ENCODE peak calls at places on chromosome 5, in eight cellular contexts. E is AG09319; J is CD8-positive, alpha-beta T cell; N is PC-3; S is OCI-LY7; T is thyroid gland; H is colonic mucosa; R is choroid plexus epithelial cell. V is an unnamed sample.

GRCh38 chr5:106476630-106477029 is 1194.1 kb downstream of the EFNA5 start:
- DNase-seq in E (no peak), R (no peak), J (no peak), N (no peak), T (no peak), S (no peak), H (no peak), V (no peak)

GRCh38 chr5:139446956-139447779 is 7.8 kb upstream of the DNAJC18 start:
- DNase-seq in S (no peak), E (no peak), N (peak; percentile 4), J (no peak), T (no peak), H (no peak), R (no peak), V (no peak)

GRCh38 chr5:91499943-91500531 is 116.9 kb upstream of the ARRDC3 start:
- DNase-seq in E (peak; percentile 15), R (peak; percentile 80), T (no peak), N (peak; percentile 82), J (no peak), H (no peak), S (peak; percentile 47), V (no peak)

GRCh38 chr5:181114844-181115778 is 15.9 kb downstream of the OR2V1 start:
- DNase-seq in T (peak; percentile 77), J (no peak), E (no peak), R (peak; percentile 39), S (no peak), H (no peak), N (peak; percentile 82), V (no peak)

GRCh38 chr5:61653802-61654580 is 321.9 kb downstream of the ZSWIM6 start:
- DNase-seq in H (no peak), S (no peak), J (no peak), R (no peak), T (no peak), E (no peak), N (no peak), V (no peak)

GRCh38 chr5:150469718-150470470 is 20.4 kb upstream of the RPS14 start:
- DNase-seq in E (peak; percentile 83), J (no peak), N (peak; percentile 89), S (no peak), H (no peak), T (no peak), R (peak; percentile 98), V (no peak)

GRCh38 chr5:1118738-1119137 is 6.9 kb upstream of the SLC12A7 start:
- DNase-seq in E (no peak), S (no peak), R (no peak), J (no peak), H (peak; percentile 84), N (no peak), T (peak; percentile 51), V (no peak)

GRCh38 chr5:125338804-125339203 is 592.4 kb upstream of the ZNF608 start:
- DNase-seq in H (no peak), N (no peak), J (no peak), E (no peak), R (no peak), T (no peak), S (no peak), V (no peak)

GRCh38 chr5:6472792-6473191 is 24.1 kb downstream of the UBE2QL1 start:
- DNase-seq in T (no peak), R (no peak), E (no peak), N (peak; percentile 94), H (no peak), J (no peak), S (no peak), V (no peak)

GRCh38 chr5:1108008-1108864 is 3.6 kb downstream of the SLC12A7 start:
- DNase-seq in S (no peak), J (no peak), T (no peak), R (no peak), N (no peak), H (no peak), E (no peak), V (no peak)

GRCh38 chr5:154251529-154251928 is 61.0 kb downstream of the GALNT10 start:
- DNase-seq in E (no peak), J (no peak), R (no peak), N (no peak), T (no peak), H (no peak), S (no peak), V (no peak)

GRCh38 chr5:161757223-161757622 is 71.7 kb downstream of the GABRA6 start:
- DNase-seq in S (no peak), H (no peak), E (no peak), N (no peak), R (no peak), J (no peak), T (no peak), V (no peak)

GRCh38 chr5:132788990-132789886 is 12.2 kb upstream of the SEPTIN8 start:
- DNase-seq in R (no peak), E (no peak), S (no peak), T (no peak), H (no peak), N (no peak), J (no peak), V (no peak)

GRCh38 chr5:93162201-93162654 is 418.8 kb downstream of the NR2F1-AS1 start:
- DNase-seq in N (peak; percentile 51), R (peak; percentile 39), E (no peak), S (no peak), T (no peak), H (no peak), J (no peak), V (no peak)

GRCh38 chr5:16461026-16461425 is 4.6 kb downstream of the ZNF622 start:
- DNase-seq in S (no peak), J (no peak), E (no peak), N (no peak), T (no peak), R (peak; percentile 91), H (no peak), V (no peak)

GRCh38 chr5:157612071-157612476 is 36.5 kb upstream of the ADAM19 start:
- DNase-seq in T (no peak), E (no peak), N (no peak), J (no peak), H (no peak), S (no peak), R (no peak), V (no peak)

GRCh38 chr5:177373806-177374205 is 10.4 kb upstream of the SLC34A1 start:
- DNase-seq in R (no peak), T (no peak), J (no peak), S (no peak), E (no peak), H (no peak), N (no peak), V (no peak)

GRCh38 chr5:867300-867699 is 16.5 kb upstream of the ZDHHC11 start:
- DNase-seq in R (no peak), H (no peak), N (no peak), S (no peak), T (no peak), E (no peak), J (no peak), V (no peak)

GRCh38 chr5:168578006-168578405 is 1.2 kb downstream of the PANK3 start:
- DNase-seq in E (no peak), R (peak; percentile 53), H (no peak), T (no peak), S (peak; percentile 5), J (no peak), N (peak; percentile 38), V (no peak)

GRCh38 chr5:33891731-33892418 is at the start of gene ADAMTS12:
- DNase-seq in J (no peak), E (no peak), R (peak; percentile 60), H (peak; percentile 23), T (peak; percentile 20), N (no peak), S (no peak), V (peak; percentile 34)

GRCh38 chr5:73135429-73136276 is 15.3 kb downstream of the TMEM171 start:
- DNase-seq in J (no peak), S (peak; percentile 70), H (no peak), T (peak; percentile 35), E (peak; percentile 5), N (peak; percentile 35), R (peak; percentile 75), V (no peak)
- TF ChIP-seq CTCF in J (peak; percentile 28), S (peak; percentile 80), H (peak; percentile 23), T (peak; percentile 44), E (peak; percentile 54), N (peak; percentile 33), R (peak; percentile 74), V (no peak)

GRCh38 chr5:175870820-175871447 is 444 bp upstream of the CPLX2 start:
- DNase-seq in R (no peak), N (no peak), J (no peak), E (no peak), T (no peak), S (no peak), H (no peak), V (no peak)

GRCh38 chr5:175868996-175869638 is 2.3 kb upstream of the CPLX2 start:
- DNase-seq in J (no peak), E (no peak), T (no peak), H (no peak), S (no peak), R (peak; percentile 3), N (no peak), V (no peak)

GRCh38 chr5:175873090-175873454 is 1.7 kb downstream of the CPLX2 start:
- DNase-seq in T (no peak), N (no peak), R (peak; percentile 4), E (no peak), S (no peak), J (no peak), H (no peak), V (peak; percentile 76)

GRCh38 chr5:175874462-175875139 is 3.2 kb downstream of the CPLX2 start:
- DNase-seq in R (no peak), H (no peak), J (no peak), T (no peak), S (no peak), E (no peak), N (no peak), V (no peak)

GRCh38 chr5:175872287-175873089 is 1.1 kb downstream of the CPLX2 start:
- DNase-seq in R (no peak), J (no peak), H (no peak), T (no peak), N (no peak), S (no peak), E (no peak), V (peak; percentile 13)
- TF ChIP-seq CTCF in R (no peak), J (no peak), H (no peak), T (no peak), N (no peak), S (no peak), E (no peak), V (no peak)

GRCh38 chr5:3526551-3527185 is 69.0 kb upstream of the IRX1 start:
- DNase-seq in N (no peak), T (no peak), H (no peak), E (no peak), R (no peak), S (no peak), J (no peak), V (no peak)

GRCh38 chr5:3534997-3535396 is 60.6 kb upstream of the IRX1 start:
- DNase-seq in N (no peak), J (no peak), T (no peak), R (no peak), H (no peak), S (no peak), E (no peak), V (no peak)

GRCh38 chr5:3535414-3536211 is 60.0 kb upstream of the IRX1 start:
- DNase-seq in E (no peak), S (no peak), T (no peak), J (no peak), N (no peak), R (no peak), H (no peak), V (no peak)

GRCh38 chr5:3531320-3531986 is 64.2 kb upstream of the IRX1 start:
- DNase-seq in R (no peak), N (no peak), E (no peak), H (no peak), T (peak; percentile 53), S (no peak), J (no peak), V (no peak)
- TF ChIP-seq CTCF in R (no peak), N (no peak), E (no peak), H (no peak), T (no peak), S (no peak), J (no peak), V (no peak)

GRCh38 chr5:167030500-167031120 is 1260.8 kb upstream of the WWC1 start:
- DNase-seq in S (no peak), T (no peak), H (peak; percentile 28), E (no peak), J (no peak), R (no peak), N (no peak), V (peak; percentile 60)
- TF ChIP-seq CTCF in S (peak; percentile 20), T (no peak), H (no peak), E (no peak), J (no peak), R (no peak), N (peak; percentile 25), V (peak; percentile 76)

V was measured in endothelial cell.